ENCODE peak calls at places on chromosomes 11 and 22, in six cellular contexts. D, F, V, H, A and G are unnamed samples.

GRCh38 chr11:118437736-118438125 is 1.4 kb downstream of the KMT2A start:
- DNase-seq in D (peak), F (peak), V (peak), H (peak), A (peak), G (peak)

GRCh38 chr11:64239662-64240466 is 1.0 kb upstream of the FKBP2 start:
- DNase-seq in D (no peak), F (no peak), V (peak), H (no peak), A (no peak), G (no peak)

GRCh38 chr22:49629586-49630447 is 197.9 kb downstream of the BRD1 start:
- DNase-seq in D (no peak), F (no peak), V (no peak), H (no peak), A (no peak), G (no peak)

GRCh38 chr11:1358286-1358685 is 31.4 kb upstream of the BRSK2 start:
- DNase-seq in D (no peak), F (peak), V (no peak), H (no peak), A (no peak), G (no peak)

GRCh38 chr11:19432370-19433163 is 191.8 kb upstream of the E2F8 start:
- DNase-seq in D (no peak), F (no peak), V (peak), H (no peak), A (peak), G (no peak)

GRCh38 chr11:119055901-119056300 is 1.1 kb downstream of the HYOU1 start:
- DNase-seq in D (no peak), F (no peak), V (peak), H (no peak), A (peak), G (no peak)

GRCh38 chr11:64358907-64359711 is at the start of gene RPS6KA4:
- DNase-seq in D (peak), F (peak), V (peak), H (no peak), A (peak), G (peak)

GRCh38 chr11:133041928-133042890 is 490.1 kb downstream of the OPCML start:
- DNase-seq in D (no peak), F (no peak), V (no peak), H (no peak), A (no peak), G (no peak)

GRCh38 chr11:130457909-130458729 is 9.7 kb downstream of the ADAMTS15 start:
- DNase-seq in D (no peak), F (no peak), V (no peak), H (no peak), A (no peak), G (peak)

GRCh38 chr11:118903204-118904015 is 19.7 kb downstream of the CXCR5 start:
- DNase-seq in D (no peak), F (no peak), V (no peak), H (no peak), A (no peak), G (no peak)

GRCh38 chr22:35205141-35205775 is 52.0 kb upstream of the HMGXB4 start:
- DNase-seq in D (no peak), F (no peak), V (no peak), H (no peak), A (no peak), G (no peak)

GRCh38 chr11:113698515-113698914 is 7.6 kb downstream of the TMPRSS5 start:
- DNase-seq in D (no peak), F (no peak), V (no peak), H (no peak), A (no peak), G (no peak)

GRCh38 chr11:56340289-56340688 is 5.5 kb upstream of the OR8K1 start:
- DNase-seq in D (no peak), F (no peak), V (no peak), H (no peak), A (no peak), G (no peak)

GRCh38 chr11:66339686-66340483 is 3.7 kb upstream of the RIN1 start:
- DNase-seq in D (no peak), F (no peak), V (no peak), H (peak), A (no peak), G (no peak)

GRCh38 chr11:102061276-102061675 is 14.0 kb downstream of the CFAP300 start:
- DNase-seq in D (no peak), F (no peak), V (no peak), H (no peak), A (no peak), G (no peak)

GRCh38 chr11:96317576-96317975 is 25.4 kb downstream of the MAML2 start:
- DNase-seq in D (no peak), F (no peak), V (no peak), H (no peak), A (no peak), G (no peak)

GRCh38 chr11:80167766-80168165 is 726.9 kb upstream of the TENM4 start:
- DNase-seq in D (no peak), F (no peak), V (no peak), H (no peak), A (peak), G (no peak)

GRCh38 chr11:35042906-35043305 is 96.1 kb upstream of the CD44 start:
- DNase-seq in D (no peak), F (no peak), V (no peak), H (no peak), A (no peak), G (no peak)

GRCh38 chr22:30459206-30460052 is 12.4 kb downstream of the SEC14L3 start:
- DNase-seq in D (no peak), F (no peak), V (peak), H (no peak), A (peak), G (no peak)

GRCh38 chr22:35322893-35323292 is 23.2 kb downstream of the TOM1 start:
- DNase-seq in D (no peak), F (no peak), V (no peak), H (no peak), A (no peak), G (no peak)

GRCh38 chr11:69801513-69802335 is 17.5 kb downstream of the FGF3 start:
- DNase-seq in D (no peak), F (peak), V (peak), H (no peak), A (peak), G (no peak)

GRCh38 chr11:25910090-25910489 is 421.8 kb upstream of the ANO3 start:
- DNase-seq in D (no peak), F (no peak), V (no peak), H (no peak), A (no peak), G (no peak)

GRCh38 chr11:59818572-59818971 is 8.0 kb upstream of the MRPL16 start:
- DNase-seq in D (no peak), F (no peak), V (peak), H (no peak), A (no peak), G (no peak)

GRCh38 chr11:97751405-97751804 is 1269.3 kb upstream of the CNTN5 start:
- DNase-seq in D (no peak), F (no peak), V (no peak), H (no peak), A (no peak), G (peak)

GRCh38 chr11:105937331-105937730 is 84.7 kb downstream of the MSANTD4 start:
- DNase-seq in D (no peak), F (no peak), V (no peak), H (no peak), A (peak), G (no peak)

GRCh38 chr11:63913866-63914830 is 2.8 kb downstream of the RCOR2 start:
- DNase-seq in D (no peak), F (no peak), V (no peak), H (no peak), A (no peak), G (no peak)

GRCh38 chr22:46010951-46011626 is 34.1 kb upstream of the WNT7B start:
- DNase-seq in D (no peak), F (no peak), V (no peak), H (peak), A (no peak), G (peak)

GRCh38 chr22:19407649-19408606 is 23.6 kb downstream of the HIRA start:
- DNase-seq in D (peak), F (peak), V (no peak), H (peak), A (no peak), G (no peak)

GRCh38 chr11:44180107-44180506 is 84.6 kb downstream of the EXT2 start:
- DNase-seq in D (no peak), F (no peak), V (no peak), H (no peak), A (no peak), G (no peak)

GRCh38 chr11:13012037-13012693 is 3.0 kb downstream of the RASSF10 start:
- DNase-seq in D (no peak), F (peak), V (no peak), H (no peak), A (no peak), G (no peak)

GRCh38 chr11:10764412-10764811 is 13.4 kb downstream of the CTR9 start:
- DNase-seq in D (no peak), F (no peak), V (no peak), H (no peak), A (no peak), G (no peak)

GRCh38 chr11:45732343-45732742 is 66.9 kb upstream of the CHST1 start:
- DNase-seq in D (no peak), F (no peak), V (no peak), H (no peak), A (no peak), G (no peak)

DNA sequence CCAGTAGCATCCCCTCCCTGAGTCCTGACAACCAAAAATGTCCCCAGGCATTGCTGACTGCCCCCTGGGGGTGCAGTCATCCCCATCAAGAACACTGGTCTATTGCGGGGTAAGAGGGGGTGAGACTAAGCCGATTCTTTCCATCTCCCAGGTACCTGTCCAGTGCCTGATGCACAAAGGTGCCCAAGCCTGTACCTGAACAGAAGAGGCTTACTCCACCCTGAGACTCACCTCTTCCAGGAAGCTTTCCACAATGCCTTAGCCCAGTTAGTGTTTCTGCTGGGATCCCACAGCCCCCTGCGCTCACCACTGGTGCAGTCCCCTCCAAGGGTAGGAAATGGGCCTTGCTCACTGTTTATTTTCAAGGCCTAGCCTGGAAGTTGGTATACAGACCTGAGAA is 22.9 kb downstream of the TPST2 start:
- DNase-seq in D (no peak), F (no peak), V (no peak), H (no peak), A (no peak), G (no peak)
- H3K27ac ChIP-seq in D (no peak), F (no peak), V (no peak), H (no peak), A (no peak), G (no peak)

GRCh38 chr22:37803636-37804371 is 3.9 kb upstream of the GCAT start:
- DNase-seq in D (no peak), F (peak), V (no peak), H (no peak), A (no peak), G (no peak)
- H3K4me3 ChIP-seq in D (no peak), F (no peak), V (no peak), H (peak), A (peak), G (peak)

GRCh38 chr11:5154657-5155056 is at the start of gene OR52A1:
- DNase-seq in D (no peak), F (no peak), V (no peak), H (no peak), A (no peak), G (no peak)

GRCh38 chr11:5151713-5152153 is 2.8 kb downstream of the OR52A1 start:
- DNase-seq in D (no peak), F (no peak), V (no peak), H (no peak), A (no peak), G (no peak)

GRCh38 chr11:5153574-5154431 is 754 bp downstream of the OR52A1 start:
- DNase-seq in D (no peak), F (no peak), V (no peak), H (no peak), A (no peak), G (no peak)
- H3K27ac ChIP-seq in D (no peak), F (no peak), V (no peak), H (no peak), A (no peak), G (no peak)

DNA sequence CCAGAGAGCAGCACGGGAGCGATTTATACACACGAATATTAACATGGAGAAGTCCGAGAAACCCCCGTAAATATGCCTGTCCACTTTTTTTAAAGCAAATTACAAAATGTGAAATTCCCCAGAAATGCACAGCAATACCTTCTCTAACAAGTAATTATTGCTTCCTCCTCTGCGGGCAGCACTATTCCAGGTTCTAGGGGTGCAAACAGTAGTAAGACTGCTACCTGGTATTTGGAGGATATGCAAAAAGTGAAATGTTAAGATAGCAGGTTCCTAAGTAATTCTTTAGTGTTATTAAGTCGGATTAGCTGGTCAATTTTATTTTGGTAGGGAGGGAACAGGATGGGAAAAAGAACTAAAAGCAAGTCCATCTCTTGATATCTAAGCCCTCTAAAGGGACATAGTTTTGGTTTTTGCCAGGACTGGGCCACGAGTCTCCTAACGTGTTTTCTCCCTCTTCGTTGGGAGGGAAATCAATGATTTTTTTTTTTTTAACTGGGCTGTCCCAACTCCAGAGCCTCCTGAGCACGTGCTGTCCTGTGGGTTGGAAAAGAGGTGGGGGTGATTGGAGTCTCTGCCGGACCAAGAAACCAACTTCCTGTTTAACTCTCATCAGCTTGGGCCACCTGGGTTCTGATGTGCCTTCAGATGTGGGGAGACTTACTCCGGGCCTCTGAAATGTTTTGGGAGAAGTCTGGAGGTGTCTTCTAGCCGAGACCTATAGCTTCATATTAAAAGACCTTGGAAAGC is 1.7 kb upstream of the XBP1 start:
- DNase-seq in D (peak), F (peak), V (peak), H (no peak), A (no peak), G (no peak)
- H3K4me3 ChIP-seq in D (peak), F (peak), V (peak), H (peak), A (peak), G (peak)

DNA sequence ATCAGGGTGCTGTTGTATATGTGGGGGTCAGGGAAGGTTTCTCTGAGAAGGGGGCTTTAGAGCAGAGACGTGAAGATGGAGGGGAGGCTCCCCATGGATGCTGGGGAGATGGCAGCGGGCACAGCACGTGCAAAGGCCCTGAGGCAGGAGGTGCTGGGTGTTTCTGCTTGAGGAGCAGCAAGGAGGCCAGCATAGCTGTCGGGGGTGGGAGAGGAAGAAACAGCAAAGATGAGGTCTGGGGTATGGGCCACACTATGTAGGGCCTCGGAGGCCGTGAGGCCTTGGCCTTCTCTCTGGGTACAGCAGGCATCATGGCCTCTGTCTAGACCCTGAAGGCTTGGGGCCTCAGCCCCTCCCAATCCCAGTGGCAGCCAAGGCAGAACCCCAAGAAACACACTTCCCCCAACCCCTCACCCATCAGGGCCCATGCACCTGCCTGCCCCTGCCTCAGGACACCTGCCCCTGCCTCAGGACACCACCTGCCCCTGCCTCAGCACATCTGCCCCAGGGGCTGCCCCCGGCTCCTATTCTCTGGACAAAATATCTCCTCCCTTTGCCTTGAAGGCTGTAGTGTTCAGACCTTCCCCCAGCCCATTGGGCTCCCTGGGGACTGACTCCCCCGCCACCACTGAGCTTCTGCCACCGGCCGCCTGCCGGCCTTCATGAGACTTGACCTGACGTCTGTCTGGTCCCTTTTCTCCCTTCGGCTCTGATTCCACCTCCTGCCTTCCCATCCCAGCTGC is 6.2 kb downstream of the ALDH3B1 start:
- DNase-seq in D (no peak), F (no peak), V (no peak), H (no peak), A (no peak), G (no peak)
- H3K27ac ChIP-seq in D (no peak), F (no peak), V (no peak), H (no peak), A (no peak), G (no peak)

GRCh38 chr11:72244317-72245231 is 598 bp upstream of the PHOX2A start:
- DNase-seq in D (no peak), F (no peak), V (no peak), H (no peak), A (no peak), G (no peak)
- H3K4me3 ChIP-seq in D (no peak), F (no peak), V (no peak), H (peak), A (no peak), G (peak)

DNA sequence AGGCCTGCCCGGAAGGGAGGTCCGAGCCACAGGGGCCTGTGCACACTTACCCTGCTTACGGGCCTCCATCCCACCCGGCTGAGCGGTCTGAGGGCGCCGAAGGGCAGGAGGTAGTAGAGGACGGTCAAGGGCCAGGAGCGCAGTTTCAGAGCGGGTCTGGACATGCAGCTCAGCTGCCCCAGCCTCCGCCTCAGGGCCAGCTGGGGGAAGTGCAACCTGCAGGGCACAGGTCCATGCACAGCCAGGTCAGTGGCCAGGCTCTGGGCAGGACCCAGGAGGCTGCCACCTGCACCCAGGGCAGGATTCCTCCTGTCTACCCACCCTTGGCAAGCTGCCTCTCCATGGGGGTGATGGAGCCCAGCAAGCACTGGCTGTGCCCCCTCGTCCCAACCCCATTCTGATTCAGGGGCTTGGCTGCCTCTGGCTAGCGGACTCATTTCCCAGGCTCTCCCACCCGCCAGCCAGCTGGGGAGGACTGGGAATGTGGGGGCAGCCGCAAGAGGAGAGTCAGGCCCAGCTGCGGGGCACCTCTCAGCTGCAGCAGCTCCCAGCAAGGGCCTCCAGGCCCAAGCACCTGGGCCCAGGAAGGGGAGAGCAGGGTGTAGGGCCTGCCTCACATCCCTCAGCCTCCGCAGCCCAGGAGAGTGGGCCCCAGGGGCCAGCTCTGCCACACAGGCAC is 38.2 kb downstream of the PISD start:
- DNase-seq in D (no peak), F (no peak), V (no peak), H (no peak), A (no peak), G (no peak)
- H3K27ac ChIP-seq in D (peak), F (no peak), V (no peak), H (no peak), A (no peak), G (no peak)